ENCODE peak calls at places on chromosome 12, in six cellular contexts. T is H1, L is transverse colon, Z is sigmoid colon, N is esophagus muscularis mucosa, V is suprapubic skin. Y is an unnamed sample.

GRCh38 chr12:68759852-68760251 is 13.9 kb downstream of the SLC35E3 start:
- DNase-seq in L (no peak), Z (no peak), V (no peak), N (no peak), T (no peak), Y (no peak)

GRCh38 chr12:103558879-103559278 is 28.2 kb upstream of the STAB2 start:
- DNase-seq in T (no peak), Z (no peak), V (no peak), L (no peak), N (peak), Y (no peak)

GRCh38 chr12:41932470-41932991 is 212.1 kb downstream of the GXYLT1 start:
- DNase-seq in Z (peak), T (no peak), V (peak), L (peak), N (no peak), Y (peak)

GRCh38 chr12:106428379-106428778 is 70.8 kb downstream of the POLR3B start:
- DNase-seq in T (no peak), V (no peak), L (no peak), N (no peak), Z (no peak), Y (peak)

GRCh38 chr12:3084742-3085141 is 7.6 kb downstream of the TSPAN9 start:
- DNase-seq in L (no peak), V (no peak), Z (no peak), N (no peak), T (peak), Y (no peak)

GRCh38 chr12:6104842-6105241 is 19.6 kb downstream of the VWF start:
- DNase-seq in V (no peak), N (no peak), T (no peak), L (no peak), Z (no peak), Y (no peak)

GRCh38 chr12:88185988-88186387 is 43.9 kb downstream of the TMTC3 start:
- DNase-seq in T (no peak), L (no peak), N (no peak), Z (no peak), V (no peak), Y (no peak)

GRCh38 chr12:41368006-41368405 is 179.9 kb downstream of the PDZRN4 start:
- DNase-seq in T (no peak), L (no peak), V (no peak), N (no peak), Z (no peak), Y (no peak)

GRCh38 chr12:114209852-114210251 is 196.1 kb downstream of the TBX5 start:
- DNase-seq in V (no peak), N (no peak), L (no peak), T (no peak), Z (no peak), Y (no peak)

GRCh38 chr12:52054838-52055741 is 3.8 kb downstream of the NR4A1 start:
- DNase-seq in T (no peak), V (no peak), Z (peak), N (no peak), L (peak), Y (peak)

GRCh38 chr12:57088442-57089258 is at the start of gene NAB2:
- DNase-seq in T (no peak), N (peak), Z (peak), V (peak), L (peak), Y (peak)
- TF ChIP-seq EP300 in T (no peak), N (no peak), Z (peak), V (no peak), L (no peak), Y (no peak)

DNA sequence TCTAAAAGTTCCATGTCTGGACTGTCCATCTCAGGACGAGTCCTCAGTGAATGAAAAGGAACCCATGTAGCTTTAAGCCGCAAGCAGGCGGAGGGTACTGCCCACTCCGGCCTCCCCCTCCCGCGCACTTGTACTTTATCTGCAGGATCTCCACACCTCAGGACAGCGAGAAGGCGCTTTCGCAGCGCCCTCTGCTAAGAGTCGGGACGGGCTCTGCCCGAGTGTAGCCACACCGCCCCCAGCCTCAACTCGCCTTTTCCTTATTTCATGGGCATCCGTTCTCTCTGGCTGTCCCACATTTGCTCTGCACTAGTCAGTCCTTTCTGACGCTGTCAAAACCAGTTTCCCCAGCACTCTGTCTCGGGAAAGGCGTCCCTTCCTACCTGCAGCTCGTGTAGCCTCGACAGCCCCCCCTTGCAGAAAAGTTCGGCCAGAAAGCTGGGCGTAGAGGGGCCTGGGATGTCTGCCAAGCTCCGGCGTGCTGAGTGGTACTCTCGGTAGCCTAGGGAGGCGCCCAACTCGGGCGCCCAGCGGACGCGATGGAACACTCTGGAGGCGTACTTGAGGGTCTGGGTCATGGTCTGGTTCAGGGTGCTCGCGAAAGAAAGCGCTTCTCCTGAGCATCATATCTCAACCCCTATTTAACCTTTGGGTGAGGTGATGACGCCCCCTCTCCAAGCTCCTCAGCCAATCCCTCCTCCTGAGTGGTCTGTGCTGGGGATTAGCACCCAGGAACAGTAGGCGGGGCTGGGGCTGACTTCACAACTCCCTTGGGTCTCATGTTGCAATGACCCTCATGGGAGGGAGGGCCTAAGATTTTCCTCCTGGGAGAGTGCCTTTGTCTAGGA is at the start of gene CYP27B1:
- DNase-seq in T (peak), V (no peak), N (no peak), Z (no peak), L (no peak), Y (no peak)
- TF ChIP-seq POLR2A in T (no peak), V (no peak), N (no peak), Z (no peak), L (no peak), Y (no peak)

GRCh38 chr12:132287391-132288238 is 41.8 kb downstream of the GALNT9 start:
- DNase-seq in Z (no peak), V (no peak), L (no peak), N (no peak), T (no peak), Y (no peak)

GRCh38 chr12:132286912-132287311 is 42.5 kb downstream of the GALNT9 start:
- DNase-seq in L (no peak), V (no peak), Z (no peak), T (no peak), N (no peak), Y (no peak)

GRCh38 chr12:132284618-132285310 is 44.6 kb downstream of the GALNT9 start:
- DNase-seq in N (no peak), Z (no peak), L (no peak), V (no peak), T (no peak), Y (no peak)

GRCh38 chr12:132285311-132285741 is 44.1 kb downstream of the GALNT9 start:
- DNase-seq in T (no peak), Z (no peak), N (no peak), L (no peak), V (no peak), Y (no peak)

GRCh38 chr12:132285991-132286681 is 43.3 kb downstream of the GALNT9 start:
- DNase-seq in V (no peak), L (peak), Z (peak), T (no peak), N (no peak), Y (peak)
- TF ChIP-seq POLR2AphosphoS5 in V (no peak), L (no peak), Z (no peak), T (no peak), N (peak), Y (no peak)

DNA sequence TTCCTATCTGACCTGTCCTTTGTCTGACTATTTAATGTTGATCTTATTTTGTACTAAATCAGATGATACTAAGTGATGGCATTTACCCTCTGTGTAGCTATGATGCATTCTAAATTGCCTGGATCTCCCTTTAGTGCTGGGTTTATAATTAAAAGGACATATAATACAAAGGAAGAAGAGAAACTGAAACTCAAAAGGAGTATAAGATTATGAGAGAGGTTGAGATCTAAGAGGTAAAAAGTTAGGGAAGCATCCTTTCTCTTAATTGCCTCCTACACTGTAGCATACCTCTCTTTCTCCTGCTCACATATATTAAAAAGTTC is 86.9 kb upstream of the MON2 start:
- DNase-seq in L (no peak), T (no peak), V (no peak), N (no peak), Z (no peak), Y (no peak)
- TF ChIP-seq EP300 in L (no peak), T (no peak), V (no peak), N (no peak), Z (no peak), Y (no peak)

GRCh38 chr12:124995200-124995961 is 1.9 kb downstream of the BRI3BP start:
- DNase-seq in T (no peak), N (no peak), Z (no peak), L (peak), V (no peak), Y (no peak)

GRCh38 chr12:124994435-124994975 is 1.1 kb downstream of the BRI3BP start:
- DNase-seq in T (no peak), L (peak), N (no peak), Z (no peak), V (no peak), Y (peak)

GRCh38 chr12:124998705-124999104 is 5.3 kb downstream of the BRI3BP start:
- DNase-seq in L (no peak), V (no peak), Z (no peak), N (no peak), T (no peak), Y (no peak)

GRCh38 chr12:124992874-124993567 is 424 bp upstream of the BRI3BP start:
- DNase-seq in N (no peak), Z (no peak), T (peak), V (no peak), L (peak), Y (peak)

GRCh38 chr12:124993568-124994434 is at the start of gene BRI3BP:
- DNase-seq in N (no peak), V (no peak), L (peak), T (no peak), Z (no peak), Y (peak)
- TF ChIP-seq POLR2A in N (no peak), V (no peak), L (no peak), T (no peak), Z (no peak), Y (no peak)

GRCh38 chr12:120209851-120210250 is 8.9 kb upstream of the RPLP0 start:
- DNase-seq in T (no peak), N (no peak), V (no peak), Z (no peak), L (no peak), Y (no peak)
- TF ChIP-seq POLR2AphosphoS5 in T (peak), N (no peak), V (no peak), Z (no peak), L (no peak), Y (no peak)

GRCh38 chr12:4538207-4539160 is at the start of gene RAD51AP1:
- DNase-seq in V (peak), N (peak), L (peak), T (peak), Z (peak), Y (peak)
- TF ChIP-seq EP300 in V (no peak), N (peak), L (peak), T (no peak), Z (no peak), Y (no peak)

DNA sequence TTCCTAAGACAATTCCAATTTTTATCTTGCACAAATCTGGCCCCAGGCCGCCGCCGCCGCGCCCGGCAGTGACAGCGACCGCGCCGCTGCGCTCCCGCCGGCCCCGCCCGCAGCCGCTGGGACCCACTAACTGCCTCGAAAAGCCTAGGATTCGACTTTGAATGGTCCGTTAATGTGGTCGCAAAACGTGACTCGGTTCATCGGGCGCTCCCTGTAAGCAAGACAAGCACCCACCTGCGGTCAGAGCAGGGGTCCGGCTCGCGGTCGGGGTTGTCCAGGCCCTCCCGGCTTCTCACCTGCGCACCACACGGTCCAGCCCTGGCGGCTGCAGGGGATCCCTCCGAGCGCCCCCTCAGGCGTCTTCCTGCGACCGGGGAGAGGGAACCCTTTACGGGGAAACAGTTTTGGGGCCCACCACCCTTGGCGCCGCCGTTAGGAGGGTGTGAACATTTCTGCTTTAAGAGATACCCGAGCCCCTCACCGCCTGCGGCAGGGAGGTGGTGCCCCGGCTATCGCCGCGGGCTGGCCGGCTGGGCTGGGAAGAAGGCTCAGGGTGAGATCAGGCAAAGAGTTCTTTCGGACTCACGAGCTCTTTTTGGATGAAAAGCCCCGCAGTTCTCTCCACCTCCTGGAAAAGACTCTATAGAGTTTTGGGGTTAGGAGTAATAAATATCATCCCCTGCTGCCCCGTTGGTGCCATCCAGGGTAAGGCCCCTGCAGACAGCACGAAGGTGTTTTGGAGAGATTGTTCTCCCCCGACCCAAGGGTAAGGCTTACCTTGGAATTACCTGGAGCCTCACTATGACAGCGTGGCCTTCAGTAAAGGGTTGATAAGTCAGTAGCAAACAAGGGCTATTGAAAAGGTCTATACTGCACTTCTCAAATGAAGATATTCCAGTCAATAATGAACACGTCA is 13.6 kb upstream of the FOXJ2 start:
- DNase-seq in V (no peak), Z (no peak), N (no peak), L (no peak), T (peak), Y (no peak)
- TF ChIP-seq POLR2A in V (no peak), Z (no peak), N (no peak), L (no peak), T (no peak), Y (no peak)

GRCh38 chr12:28700161-28700560 is 448.9 kb upstream of the FAR2 start:
- DNase-seq in L (no peak), V (no peak), T (no peak), N (no peak), Z (no peak), Y (no peak)

GRCh38 chr12:28709996-28710685 is 438.9 kb upstream of the FAR2 start:
- DNase-seq in L (no peak), T (no peak), V (no peak), N (no peak), Z (no peak), Y (no peak)

GRCh38 chr12:28708918-28709371 is 440.1 kb upstream of the FAR2 start:
- DNase-seq in T (no peak), Z (no peak), N (no peak), V (no peak), L (no peak), Y (no peak)

GRCh38 chr12:28699029-28699428 is 450.0 kb upstream of the FAR2 start:
- DNase-seq in V (no peak), T (no peak), Z (no peak), N (no peak), L (no peak), Y (no peak)

GRCh38 chr12:28704477-28705169 is 444.5 kb upstream of the FAR2 start:
- DNase-seq in L (no peak), T (no peak), V (no peak), N (no peak), Z (no peak), Y (no peak)
- TF ChIP-seq POLR2AphosphoS5 in L (no peak), T (no peak), V (no peak), N (no peak), Z (no peak), Y (no peak)

DNA sequence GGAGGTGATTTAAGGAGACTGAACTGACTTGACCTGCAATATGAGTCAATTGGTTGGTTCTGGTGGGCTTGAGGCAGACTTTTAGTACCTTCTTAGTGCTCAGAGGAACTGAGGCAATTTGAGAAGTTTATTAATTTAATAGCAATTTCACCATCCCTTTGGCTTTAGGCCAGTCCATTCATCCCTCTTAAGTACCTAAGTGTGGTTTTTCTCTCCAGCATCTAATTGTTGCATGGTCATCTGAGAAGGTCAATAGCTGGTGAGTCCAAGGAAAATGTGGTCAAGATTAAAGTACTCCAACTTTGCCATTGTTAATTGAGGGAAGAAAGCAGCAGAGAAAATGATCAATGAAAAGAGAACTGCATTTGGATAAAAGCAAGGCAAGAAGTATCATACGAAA is 115.4 kb upstream of the DYRK2 start:
- DNase-seq in L (no peak), T (no peak), Z (no peak), N (peak), V (no peak), Y (no peak)
- TF ChIP-seq EP300 in L (no peak), T (no peak), Z (no peak), N (no peak), V (no peak), Y (no peak)

Y was measured in stomach.